ENCODE peak calls at places on chromosome 16, in seven cellular contexts. W is SK-N-SH, G is GM12878, J is K562, O is H1, Y is HepG2, T is HCT116. S is an unnamed sample. For H3K4me1 and H3K9me3, the result is how much of the 10 kb centered on the place peaks cover.

GRCh38 chr16:73289232-73289631 is 241.3 kb upstream of the ZFHX3 start:
- DNase-seq in W (no peak), G (peak), J (no peak), O (no peak), Y (no peak), T (no peak), S (no peak)

GRCh38 chr16:85234310-85235235 is 122.3 kb upstream of the CIBAR2 start:
- DNase-seq in W (peak), G (no peak), J (peak), O (peak), Y (peak), T (no peak), S (peak)

GRCh38 chr16:2033057-2033911 is 6.6 kb downstream of the NHERF2 start:
- DNase-seq in W (peak), G (no peak), J (peak), O (peak), Y (peak), T (no peak), S (no peak)

GRCh38 chr16:51987519-51987918 is 559.4 kb downstream of the TOX3 start:
- DNase-seq in W (no peak), G (no peak), J (no peak), O (no peak), Y (no peak), T (no peak), S (no peak)

GRCh38 chr16:3012246-3012645 is 477 bp upstream of the CLDN9 start:
- DNase-seq in W (no peak), G (no peak), J (no peak), O (peak), Y (no peak), T (no peak), S (no peak)

GRCh38 chr16:46768809-46769208 is 20.7 kb upstream of the MYLK3 start:
- DNase-seq in W (no peak), G (no peak), J (no peak), O (no peak), Y (no peak), T (no peak), S (no peak)

GRCh38 chr16:1493746-1494094 is 560 bp downstream of the TELO2 start:
- DNase-seq in W (no peak), G (no peak), J (no peak), O (no peak), Y (no peak), T (no peak), S (no peak)

GRCh38 chr16:86664518-86665318 is 86.4 kb downstream of the FOXL1 start:
- DNase-seq in W (no peak), G (peak), J (peak), O (no peak), Y (peak), T (peak), S (no peak)

GRCh38 chr16:2019500-2019899 is at the start of gene NPW:
- DNase-seq in W (peak), G (no peak), J (peak), O (peak), Y (no peak), T (no peak), S (no peak)

GRCh38 chr16:49439676-49440075 is 66.1 kb downstream of the C16orf78 start:
- DNase-seq in W (no peak), G (no peak), J (no peak), O (no peak), Y (no peak), T (no peak), S (no peak)

GRCh38 chr16:4801051-4801961 is 1.1 kb downstream of the ROGDI start:
- DNase-seq in W (no peak), G (no peak), J (no peak), O (no peak), Y (no peak), T (no peak), S (no peak)

GRCh38 chr16:73847090-73847489 is 449.5 kb upstream of the PSMD7 start:
- DNase-seq in W (no peak), G (no peak), J (no peak), O (peak), Y (no peak), T (no peak), S (no peak)

GRCh38 chr16:25605381-25605780 is 86.4 kb upstream of the HS3ST4 start:
- DNase-seq in W (no peak), G (no peak), J (no peak), O (no peak), Y (no peak), T (no peak), S (peak)

GRCh38 chr16:4678596-4678995 is 14.8 kb upstream of the NUDT16L1 start:
- DNase-seq in W (no peak), G (no peak), J (no peak), O (no peak), Y (no peak), T (no peak), S (no peak)

GRCh38 chr16:72425571-72426341 is 253.8 kb upstream of the PMFBP1 start:
- DNase-seq in W (no peak), G (no peak), J (no peak), O (no peak), Y (no peak), T (no peak), S (no peak)

GRCh38 chr16:72823961-72824490 is 223.9 kb downstream of the ZFHX3 start:
- DNase-seq in W (peak), G (no peak), J (no peak), O (no peak), Y (no peak), T (no peak), S (no peak)

GRCh38 chr16:20510323-20510722 is 59.0 kb downstream of the ACSM2A start:
- DNase-seq in W (no peak), G (no peak), J (no peak), O (no peak), Y (no peak), T (no peak), S (no peak)

GRCh38 chr16:78098087-78098486 is 1.4 kb upstream of the WWOX start:
- DNase-seq in W (no peak), G (no peak), J (no peak), O (no peak), Y (no peak), T (no peak), S (no peak)

GRCh38 chr16:3242709-3243108 is 7.8 kb upstream of the ZNF200 start:
- DNase-seq in W (no peak), G (no peak), J (no peak), O (no peak), Y (no peak), T (no peak), S (no peak)

GRCh38 chr16:85983064-85983463 is 84.1 kb downstream of the IRF8 start:
- DNase-seq in W (no peak), G (no peak), J (no peak), O (no peak), Y (no peak), T (no peak), S (no peak)

GRCh38 chr16:73909529-73910035 is 387.0 kb upstream of the PSMD7 start:
- DNase-seq in W (no peak), G (no peak), J (no peak), O (no peak), Y (no peak), T (no peak), S (no peak)

GRCh38 chr16:27800817-27801216 is 250.9 kb downstream of the KATNIP start:
- DNase-seq in W (no peak), G (no peak), J (no peak), O (no peak), Y (no peak), T (no peak), S (no peak)

GRCh38 chr16:66510711-66511614 is 39.0 kb downstream of the TK2 start:
- DNase-seq in W (no peak), G (no peak), J (no peak), O (no peak), Y (no peak), T (no peak), S (no peak)

GRCh38 chr16:72400257-72401078 is 228.5 kb upstream of the PMFBP1 start:
- DNase-seq in W (peak), G (peak), J (peak), O (peak), Y (peak), T (peak), S (peak)

GRCh38 chr16:27228621-27229501 is 25.5 kb downstream of the KDM8 start:
- DNase-seq in W (no peak), G (no peak), J (no peak), O (no peak), Y (no peak), T (no peak), S (no peak)

GRCh38 chr16:30033270-30033669 is 2.2 kb upstream of the TLCD3B start:
- DNase-seq in W (no peak), G (no peak), J (peak), O (no peak), Y (no peak), T (no peak), S (no peak)

GRCh38 chr16:47229053-47229640 is 85.4 kb upstream of the NETO2 start:
- DNase-seq in W (no peak), G (no peak), J (no peak), O (no peak), Y (no peak), T (no peak), S (no peak)

GRCh38 chr16:30084816-30085159 is 6.9 kb downstream of the TBX6 start:
- DNase-seq in W (no peak), G (no peak), J (no peak), O (no peak), Y (no peak), T (no peak), S (no peak)

GRCh38 chr16:79286646-79287423 is 313.7 kb downstream of the MAF start:
- DNase-seq in W (no peak), G (peak), J (no peak), O (no peak), Y (no peak), T (no peak), S (no peak)

GRCh38 chr16:24776486-24777220 is 47.2 kb downstream of the TNRC6A start:
- DNase-seq in W (peak), G (no peak), J (no peak), O (no peak), Y (no peak), T (no peak), S (no peak)

GRCh38 chr16:73191111-73192046 is 143.5 kb upstream of the ZFHX3 start:
- DNase-seq in W (no peak), G (no peak), J (no peak), O (no peak), Y (no peak), T (no peak), S (no peak)

GRCh38 chr16:1429026-1429425 is 1.9 kb upstream of the PERCC1 start:
- DNase-seq in W (no peak), G (no peak), J (no peak), O (peak), Y (no peak), T (no peak), S (no peak)

GRCh38 chr16:58421529-58421928 is 29.3 kb downstream of the GINS3 start:
- DNase-seq in W (no peak), G (no peak), J (no peak), O (no peak), Y (no peak), T (no peak), S (no peak)

GRCh38 chr16:81770008-81770407 is 9.1 kb upstream of the PLCG2 start:
- DNase-seq in W (no peak), G (no peak), J (no peak), O (no peak), Y (no peak), T (no peak), S (no peak)
- H3K4me1 ChIP-seq in W (under half), G (under half), J (under half), O (under half), Y (under half), T (under half), S (under half)

DNA sequence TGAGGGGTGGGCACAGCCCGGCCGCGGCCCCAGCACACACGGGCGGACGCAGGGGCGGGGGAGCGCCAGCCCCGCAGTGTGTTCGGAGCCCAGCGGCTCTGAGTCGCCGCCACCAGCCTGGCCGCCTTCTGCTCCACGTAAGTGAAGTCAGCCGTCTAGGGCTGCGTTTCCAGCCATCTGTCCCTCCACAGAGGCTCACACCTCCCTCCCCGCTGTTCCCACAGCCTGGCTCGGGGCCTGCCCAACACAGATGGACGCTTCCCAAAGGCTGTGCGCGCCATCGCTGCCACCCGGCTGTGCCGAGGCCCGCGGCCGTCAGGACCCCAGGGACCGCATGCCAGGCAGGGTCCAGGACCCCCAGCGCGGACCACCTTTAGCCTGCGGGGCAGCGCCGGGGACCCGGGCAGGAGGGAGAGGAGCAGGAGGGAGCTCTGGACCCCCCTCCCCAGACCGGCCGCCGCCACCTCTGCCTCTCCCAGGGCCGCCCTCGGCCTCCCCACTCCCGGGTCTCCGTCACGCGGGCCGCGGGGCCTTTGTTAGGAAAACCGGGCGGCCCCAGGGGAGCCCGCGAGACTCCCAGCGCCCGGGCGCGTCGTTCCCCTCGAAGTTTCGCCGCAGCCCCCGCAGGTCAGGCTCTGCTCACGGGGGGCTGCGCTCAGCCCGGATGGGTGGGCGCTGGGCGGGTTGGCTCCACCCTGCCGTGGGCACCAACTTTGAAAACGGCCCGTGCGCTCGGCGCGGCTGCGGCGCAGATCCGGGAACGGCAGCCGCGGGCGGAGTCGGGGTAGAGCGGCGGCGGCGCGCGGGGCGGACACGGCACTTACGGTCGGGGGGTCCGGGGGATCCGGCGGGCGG is 36.6 kb downstream of the CBFA2T3 start:
- DNase-seq in W (peak), G (no peak), J (no peak), O (peak), Y (no peak), T (no peak), S (no peak)
- TF ChIP-seq YY1 in W (no peak), G (no peak), J (no peak), O (no peak), Y (no peak), T (no peak), S (no peak)

GRCh38 chr16:9723136-9723535 is 459.1 kb downstream of the GRIN2A start:
- DNase-seq in W (no peak), G (no peak), J (no peak), O (no peak), Y (no peak), T (no peak), S (no peak)
- H3K9me3 ChIP-seq in W (under half), G (under half), J (under half), O (under half), Y (under half), T (under half), S (under half)

GRCh38 chr16:89288966-89289365 is 71.5 kb downstream of the ZNF778 start:
- DNase-seq in W (no peak), G (no peak), J (no peak), O (no peak), Y (no peak), T (no peak), S (no peak)
- H3K4me1 ChIP-seq in W (under half), G (under half), J (under half), O (under half), Y (under half), T (under half), S (under half)

DNA sequence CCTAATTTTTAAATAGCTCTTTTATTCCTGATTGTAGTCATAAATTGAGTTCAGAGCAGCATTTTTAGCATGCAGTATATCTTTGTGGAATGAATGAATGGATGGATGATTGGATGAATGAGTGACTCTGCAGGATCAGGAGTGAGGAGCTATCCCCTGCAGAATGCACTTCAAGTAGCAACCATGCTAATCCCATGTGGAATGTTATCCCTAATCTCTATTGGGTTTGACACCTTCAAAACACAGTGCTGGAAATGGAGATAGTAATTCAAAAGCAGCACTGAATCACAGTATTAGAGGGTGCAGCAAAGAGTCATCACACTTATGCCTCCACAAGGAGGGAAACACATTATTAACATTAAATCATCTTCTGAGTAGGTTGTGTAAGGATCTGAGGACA is 501.9 kb downstream of the SHISA9 start:
- DNase-seq in W (no peak), G (no peak), J (no peak), O (no peak), Y (no peak), T (no peak), S (no peak)
- TF ChIP-seq YY1 in W (no peak), G (no peak), J (no peak), O (no peak), Y (no peak), T (no peak), S (no peak)

DNA sequence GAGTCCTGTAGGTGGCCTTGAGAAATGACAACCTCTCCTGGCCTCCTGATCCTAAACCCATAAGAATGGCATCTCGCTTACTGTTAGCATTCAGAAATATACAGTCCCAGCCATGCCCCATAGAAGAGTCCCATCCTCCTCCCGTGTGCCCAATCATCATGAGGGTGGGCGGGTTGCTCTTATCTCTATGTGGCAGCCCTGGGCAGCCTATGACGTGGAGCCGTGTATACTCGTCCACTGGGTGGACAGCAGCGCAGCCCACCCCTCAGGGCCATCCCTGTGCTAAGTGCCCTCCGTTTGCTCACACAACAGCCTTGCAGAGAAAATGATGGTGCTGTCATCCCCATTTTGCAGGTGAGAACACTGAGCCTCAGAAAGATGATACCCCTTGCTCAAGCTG is 105.3 kb downstream of the AMFR start:
- DNase-seq in W (no peak), G (no peak), J (no peak), O (no peak), Y (no peak), T (no peak), S (no peak)
- H3K9me3 ChIP-seq in W (under half), G (under half), J (under half), O (under half), Y (under half), T (under half), S (under half)

DNA sequence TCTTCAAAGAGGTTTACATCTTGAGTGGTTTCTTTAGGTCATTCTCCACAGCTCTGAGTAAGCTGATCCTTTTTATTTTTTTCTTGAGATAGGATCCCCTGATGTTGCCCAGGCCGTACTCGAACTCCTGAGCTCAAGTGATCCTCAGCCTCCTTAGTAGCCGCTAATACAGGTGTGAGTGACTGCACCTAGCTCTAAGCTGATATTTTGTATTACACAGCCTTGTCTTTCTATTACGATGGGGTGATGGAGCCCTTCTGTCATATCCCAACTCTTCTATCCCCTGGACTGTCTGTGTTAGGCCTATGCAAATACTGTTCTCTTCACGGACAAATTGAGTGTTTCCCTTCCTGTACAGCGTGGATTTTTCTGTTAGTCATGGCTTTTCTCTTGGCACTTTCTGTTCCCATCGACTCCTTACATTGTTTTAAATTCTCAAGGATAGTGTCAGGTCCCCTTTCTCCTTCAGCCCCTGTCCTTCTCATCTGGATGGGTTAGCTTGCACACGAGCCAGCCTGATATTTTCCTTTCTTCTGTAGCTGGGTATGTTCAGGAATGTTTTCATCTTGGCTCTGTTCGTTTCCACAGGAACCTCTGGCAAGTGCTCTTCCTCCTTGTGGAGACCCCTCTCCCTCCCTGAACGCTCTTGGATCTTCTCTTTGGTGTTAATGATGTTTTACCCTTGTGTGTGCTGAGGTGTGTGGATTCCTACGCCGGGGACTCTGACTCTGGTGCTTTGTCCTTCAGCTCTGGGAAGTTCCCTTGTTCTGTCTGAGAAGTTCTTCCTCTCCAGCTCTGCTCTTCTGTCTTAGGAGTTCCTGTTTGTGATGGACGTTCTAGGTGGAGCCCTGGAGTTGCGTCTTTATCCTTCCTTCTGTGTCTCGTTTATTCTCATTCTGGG is 2.3 kb downstream of the BANP start:
- DNase-seq in W (no peak), G (no peak), J (no peak), O (no peak), Y (no peak), T (no peak), S (no peak)
- H3K4me1 ChIP-seq in W (under half), G (under half), J (under half), O (under half), Y (half or more), T (under half), S (under half)

DNA sequence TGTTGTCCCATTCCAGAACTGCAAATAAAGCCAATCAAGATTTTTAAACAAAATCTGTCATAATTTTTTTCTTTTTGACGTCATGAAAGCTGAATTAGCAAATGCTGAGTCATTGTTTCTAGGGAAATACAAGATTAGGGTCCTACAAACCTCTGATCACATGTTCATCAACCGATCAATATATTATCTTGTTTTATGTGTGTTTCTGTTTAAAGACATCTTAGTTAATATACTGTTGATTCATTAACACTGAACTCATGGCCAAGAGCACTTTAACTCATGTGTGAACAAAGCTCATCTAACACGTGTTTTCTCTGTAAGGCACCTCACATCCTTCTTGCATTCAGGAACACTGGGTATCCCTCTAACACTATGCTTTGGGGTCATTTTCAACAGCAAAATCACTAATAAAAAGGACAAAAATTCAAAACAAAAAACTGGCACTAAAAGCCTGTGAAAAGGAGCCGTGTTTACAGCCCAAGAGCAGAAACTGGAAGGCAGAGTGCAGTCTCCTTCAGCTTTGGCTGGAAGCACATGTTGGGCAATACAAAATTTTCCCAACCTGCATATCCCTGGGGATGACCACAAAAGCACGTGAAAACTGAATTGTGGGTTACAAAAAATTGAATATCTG is 102.5 kb downstream of the PARN start:
- DNase-seq in W (no peak), G (no peak), J (no peak), O (no peak), Y (no peak), T (no peak), S (no peak)
- TF ChIP-seq YY1 in W (no peak), G (no peak), J (no peak), O (no peak), Y (no peak), T (no peak), S (no peak)